ENCODE peak calls at places on chromosomes 1 and 21, in ten cellular contexts. J is uterus, H is RWPE1, V is heart right ventricle, F is PC-3, E is bronchial epithelial cell, T is epithelial cell of esophagus, X is activated B cell treated with CpG ODN at 0.5 μM for 24 hours, I is adrenal gland, U is A549. D is an unnamed sample.

GRCh38 chr1:42340093-42340492 is 5.1 kb upstream of the FOXJ3 start:
- DNase-seq in J (no peak), H (peak), V (no peak), F (peak), E (peak), T (peak), X (no peak), I (no peak), U (peak), D (no peak)

GRCh38 chr1:209839875-209840491 is 12.2 kb downstream of the UTP25 start:
- DNase-seq in J (no peak), H (peak), V (no peak), F (peak), E (peak), T (peak), X (no peak), I (peak), U (peak), D (no peak)

GRCh38 chr1:66520655-66521054 is 13.3 kb upstream of the SGIP1 start:
- DNase-seq in J (no peak), H (no peak), V (no peak), F (no peak), E (no peak), T (no peak), X (no peak), I (no peak), U (no peak), D (no peak)

GRCh38 chr1:231679109-231679508 is 52.5 kb downstream of the DISC1 start:
- DNase-seq in J (no peak), H (no peak), V (no peak), F (no peak), E (peak), T (no peak), X (no peak), I (no peak), U (no peak), D (no peak)

GRCh38 chr21:14541840-14542495 is 4.1 kb downstream of the SAMSN1 start:
- DNase-seq in J (no peak), H (no peak), V (no peak), F (no peak), E (no peak), T (no peak), X (no peak), I (no peak), U (no peak), D (no peak)

GRCh38 chr21:41170442-41170841 is 2.5 kb downstream of the BACE2 start:
- DNase-seq in J (peak), H (peak), V (peak), F (peak), E (peak), T (peak), X (no peak), I (no peak), U (peak), D (no peak)

GRCh38 chr21:45532826-45533730 is 9.2 kb downstream of the SLC19A1 start:
- DNase-seq in J (no peak), H (no peak), V (no peak), F (no peak), E (no peak), T (no peak), X (no peak), I (peak), U (no peak), D (no peak)

GRCh38 chr1:43979528-43980254 is 681 bp downstream of the B4GALT2 start:
- DNase-seq in J (peak), H (peak), V (peak), F (peak), E (peak), T (peak), X (no peak), I (peak), U (no peak), D (no peak)

GRCh38 chr1:1419363-1419811 is 1.7 kb downstream of the ANKRD65 start:
- DNase-seq in J (no peak), H (no peak), V (no peak), F (no peak), E (no peak), T (no peak), X (no peak), I (no peak), U (no peak), D (no peak)

GRCh38 chr1:63135174-63135512 is 187.2 kb upstream of the FOXD3 start:
- DNase-seq in J (no peak), H (no peak), V (no peak), F (no peak), E (no peak), T (no peak), X (no peak), I (no peak), U (no peak), D (no peak)

GRCh38 chr1:8422439-8423133 is 104.7 kb downstream of the SLC45A1 start:
- DNase-seq in J (peak), H (peak), V (peak), F (peak), E (peak), T (no peak), X (no peak), I (peak), U (no peak), D (no peak)

GRCh38 chr1:64396817-64397216 is 73.1 kb upstream of the CACHD1 start:
- DNase-seq in J (no peak), H (no peak), V (no peak), F (no peak), E (no peak), T (peak), X (no peak), I (no peak), U (no peak), D (no peak)

GRCh38 chr1:224340711-224341384 is 10.9 kb upstream of the NVL start:
- DNase-seq in J (no peak), H (no peak), V (peak), F (peak), E (peak), T (peak), X (no peak), I (no peak), U (no peak), D (peak)

GRCh38 chr1:242454262-242455051 is 70.0 kb downstream of the PLD5 start:
- DNase-seq in J (no peak), H (peak), V (no peak), F (peak), E (peak), T (peak), X (no peak), I (no peak), U (peak), D (no peak)

GRCh38 chr1:25031601-25031965 is 101.5 kb upstream of the RUNX3 start:
- DNase-seq in J (no peak), H (no peak), V (no peak), F (no peak), E (no peak), T (no peak), X (peak), I (no peak), U (no peak), D (no peak)

GRCh38 chr1:42736152-42736551 is 3.9 kb downstream of the CLDN19 start:
- DNase-seq in J (no peak), H (peak), V (no peak), F (peak), E (peak), T (peak), X (no peak), I (no peak), U (peak), D (no peak)

GRCh38 chr1:245915851-245916250 is 591.2 kb downstream of the SMYD3 start:
- DNase-seq in J (no peak), H (no peak), V (no peak), F (no peak), E (no peak), T (no peak), X (no peak), I (no peak), U (no peak), D (no peak)

GRCh38 chr1:48617227-48617626 is 145.2 kb upstream of the SPATA6 start:
- DNase-seq in J (no peak), H (no peak), V (no peak), F (no peak), E (peak), T (no peak), X (no peak), I (no peak), U (no peak), D (no peak)

GRCh38 chr1:154571964-154572288 is 4.3 kb downstream of the CHRNB2 start:
- DNase-seq in J (no peak), H (no peak), V (no peak), F (no peak), E (no peak), T (no peak), X (no peak), I (no peak), U (no peak), D (no peak)

GRCh38 chr1:18866314-18866713 is 6.9 kb upstream of the TAS1R2 start:
- DNase-seq in J (no peak), H (no peak), V (no peak), F (no peak), E (no peak), T (no peak), X (no peak), I (no peak), U (no peak), D (no peak)

DNA sequence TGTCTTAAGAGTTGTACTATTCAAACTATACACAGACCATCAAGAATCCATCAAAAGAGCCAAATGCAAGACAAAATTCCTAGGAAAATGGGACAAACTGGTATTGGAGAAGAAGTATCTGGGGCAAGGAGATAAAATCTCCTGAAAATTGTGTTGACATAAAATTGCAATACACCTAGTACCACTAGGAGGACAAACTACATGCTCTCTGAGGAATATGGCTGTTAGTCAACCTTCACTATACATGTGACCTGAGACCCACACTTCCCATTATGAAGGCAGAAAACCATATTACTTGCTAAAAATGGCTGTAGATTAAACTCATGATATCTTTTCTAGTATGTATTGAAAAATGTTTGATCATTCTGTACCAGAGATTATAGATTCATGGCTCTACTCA is 30.0 kb downstream of the IRF2BP2 start:
- DNase-seq in J (no peak), H (peak), V (no peak), F (peak), E (peak), T (peak), X (no peak), I (no peak), U (peak), D (no peak)
- TF ChIP-seq CTCF in J (no peak), H (no peak), V (no peak), F (peak), E (peak), T (peak), X (no peak), I (peak), U (peak), D (peak)

DNA sequence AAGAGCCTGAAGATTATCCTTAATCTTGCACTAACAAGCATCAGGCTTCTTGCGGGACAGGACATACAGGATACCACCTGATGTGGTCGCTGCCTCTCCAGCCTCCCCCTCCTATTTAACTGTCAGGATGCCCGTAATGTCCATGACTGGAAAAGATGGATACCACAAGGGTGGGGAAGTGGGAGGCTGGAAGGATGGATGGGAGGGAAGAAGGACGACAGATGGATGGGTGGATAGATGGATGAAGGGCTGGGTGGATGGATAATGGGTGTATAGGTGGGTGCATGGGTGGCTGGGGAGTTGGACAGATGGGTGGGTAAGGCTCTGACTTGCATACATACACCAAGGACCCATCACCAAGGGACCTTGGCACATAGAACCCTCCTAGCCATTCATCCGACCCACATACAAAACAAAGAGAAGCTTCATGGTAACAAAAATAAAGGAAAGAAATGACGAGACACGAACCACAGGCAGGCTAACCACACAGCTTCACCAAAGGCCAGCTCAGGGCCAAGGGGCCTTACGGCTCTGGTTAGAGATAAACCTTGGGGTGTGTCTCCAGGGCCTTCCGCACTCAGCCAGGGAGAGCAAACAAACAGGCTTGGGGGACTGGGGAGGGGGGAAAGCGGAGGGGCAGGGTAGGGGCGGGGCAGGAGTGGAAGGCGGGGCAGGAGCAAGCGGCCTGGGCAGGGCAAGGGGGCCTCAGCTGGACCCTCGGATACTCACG is 50.5 kb downstream of the HSPG2 start:
- DNase-seq in J (no peak), H (no peak), V (no peak), F (no peak), E (no peak), T (no peak), X (no peak), I (no peak), U (no peak), D (no peak)
- TF ChIP-seq CTCF in J (no peak), H (no peak), V (no peak), F (no peak), E (no peak), T (no peak), X (no peak), I (no peak), U (no peak), D (no peak)

DNA sequence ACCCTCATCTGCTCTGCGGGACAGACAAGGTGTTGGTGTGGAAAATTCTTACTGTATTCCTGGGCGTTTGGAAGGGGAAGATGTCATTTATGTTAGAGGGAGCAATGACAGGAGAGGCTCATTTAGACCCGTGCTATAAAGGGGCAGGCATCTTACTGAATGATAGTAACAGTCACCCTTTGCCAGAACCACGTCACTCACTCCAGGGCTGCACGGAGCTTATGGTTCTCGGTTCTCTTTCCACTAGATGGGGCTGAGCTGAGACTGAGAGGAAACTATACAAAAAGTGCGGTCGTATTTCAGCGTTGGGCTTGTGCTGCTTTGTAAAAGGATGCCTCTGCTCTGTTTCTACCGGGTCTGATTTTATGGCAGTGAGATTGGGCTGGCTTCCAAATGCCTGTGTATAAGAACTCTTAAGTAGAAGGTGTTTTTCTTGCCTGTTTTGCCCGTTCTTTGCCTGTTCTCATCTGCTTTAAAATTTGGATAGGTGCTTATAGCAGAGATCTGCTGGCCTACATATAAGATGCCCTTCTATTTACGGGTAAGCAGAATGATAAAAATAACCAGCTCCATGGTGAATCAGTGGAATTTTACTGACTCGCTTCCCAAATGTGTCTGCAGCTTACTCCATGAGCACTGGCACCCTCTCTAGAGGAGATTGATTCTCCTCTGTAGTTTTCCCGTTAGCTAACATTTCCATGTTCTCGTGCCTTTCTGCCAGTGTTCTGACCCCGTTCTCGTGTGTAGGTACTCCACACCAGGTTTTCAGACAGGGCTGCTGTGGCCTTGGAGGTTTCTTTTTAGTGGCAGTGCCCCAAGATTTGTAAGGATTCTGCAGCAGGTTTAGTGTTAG is 55.9 kb downstream of the MRPS6 start:
- DNase-seq in J (peak), H (peak), V (peak), F (peak), E (peak), T (peak), X (no peak), I (peak), U (no peak), D (no peak)
- TF ChIP-seq CTCF in J (peak), H (peak), V (peak), F (peak), E (peak), T (peak), X (no peak), I (peak), U (no peak), D (no peak)

GRCh38 chr1:110337704-110338199 is 1.4 kb upstream of the RBM15 start:
- DNase-seq in J (peak), H (peak), V (peak), F (no peak), E (no peak), T (peak), X (peak), I (peak), U (peak), D (no peak)
- TF ChIP-seq CTCF in J (no peak), H (no peak), V (no peak), F (no peak), E (no peak), T (no peak), X (no peak), I (no peak), U (no peak), D (no peak)

DNA sequence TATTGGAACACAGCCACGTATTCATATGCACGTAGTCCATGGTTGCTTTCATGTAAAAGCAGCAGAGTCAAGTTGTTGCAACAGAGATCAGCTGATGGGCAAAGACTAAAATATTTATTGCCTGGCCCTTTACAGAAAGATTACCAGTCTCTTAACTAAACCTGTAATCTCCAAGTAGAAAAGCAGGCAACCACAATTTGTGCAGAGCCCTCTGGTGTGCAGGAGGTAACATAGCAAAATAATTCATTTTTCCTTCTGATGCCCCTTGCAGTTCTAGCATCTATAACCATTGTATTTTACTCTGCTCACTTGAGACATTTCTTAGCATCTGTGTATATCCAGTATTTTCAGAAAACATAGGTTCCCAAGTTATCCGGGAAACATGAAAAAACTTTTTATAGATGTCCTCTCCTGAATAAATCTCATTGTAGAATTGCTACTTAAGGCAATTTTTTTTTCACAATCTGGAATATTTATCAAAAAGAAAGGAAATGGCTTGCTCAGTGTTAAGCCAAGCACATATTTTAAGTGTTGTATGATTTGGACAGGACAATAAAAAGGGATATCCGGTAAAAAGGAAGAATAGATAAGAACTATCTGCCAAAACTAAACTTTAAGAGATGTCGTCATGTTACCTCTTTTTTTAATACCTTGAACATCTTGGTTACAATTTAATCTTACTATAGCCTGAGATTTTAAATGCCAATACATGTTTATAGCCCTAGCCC is 430.7 kb downstream of the PLPP3 start:
- DNase-seq in J (no peak), H (no peak), V (no peak), F (no peak), E (no peak), T (no peak), X (no peak), I (no peak), U (no peak), D (no peak)
- TF ChIP-seq CTCF in J (peak), H (no peak), V (peak), F (peak), E (no peak), T (no peak), X (no peak), I (peak), U (no peak), D (no peak)

GRCh38 chr1:119116725-119117124 is 23.7 kb downstream of the WARS2 start:
- DNase-seq in J (no peak), H (no peak), V (no peak), F (no peak), E (no peak), T (no peak), X (no peak), I (no peak), U (no peak), D (no peak)

GRCh38 chr1:119108993-119109392 is 31.5 kb downstream of the WARS2 start:
- DNase-seq in J (no peak), H (no peak), V (no peak), F (no peak), E (no peak), T (no peak), X (no peak), I (no peak), U (no peak), D (no peak)

GRCh38 chr1:119115301-119115700 is 25.2 kb downstream of the WARS2 start:
- DNase-seq in J (no peak), H (no peak), V (no peak), F (no peak), E (no peak), T (no peak), X (no peak), I (no peak), U (no peak), D (no peak)

GRCh38 chr1:119112791-119113190 is 27.7 kb downstream of the WARS2 start:
- DNase-seq in J (no peak), H (no peak), V (no peak), F (peak), E (peak), T (no peak), X (no peak), I (no peak), U (no peak), D (no peak)

DNA sequence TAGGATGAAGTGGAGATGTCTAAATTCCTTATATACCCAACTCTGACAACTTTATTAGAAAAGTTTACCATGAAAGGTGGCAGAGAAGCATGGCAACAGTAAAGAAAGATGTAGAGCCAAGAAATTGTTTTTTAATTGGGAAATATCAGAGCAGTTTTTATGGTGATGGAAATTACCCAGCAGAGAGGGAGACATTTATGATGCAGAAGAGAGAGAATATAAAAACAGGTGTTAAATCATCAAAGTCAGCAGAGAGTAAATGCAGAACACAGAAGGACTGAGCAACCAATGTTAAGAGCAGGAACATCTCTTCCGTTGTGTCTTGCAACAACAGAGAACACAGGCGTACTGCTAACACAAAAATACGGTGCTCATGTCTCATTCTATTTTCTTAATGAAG is 28.2 kb downstream of the WARS2 start:
- DNase-seq in J (no peak), H (no peak), V (no peak), F (no peak), E (no peak), T (no peak), X (no peak), I (no peak), U (no peak), D (no peak)
- TF ChIP-seq CTCF in J (no peak), H (no peak), V (no peak), F (no peak), E (no peak), T (no peak), X (no peak), I (no peak), U (no peak), D (no peak)

GRCh38 chr1:50684185-50684584 is 260.9 kb upstream of the DMRTA2 start:
- DNase-seq in J (no peak), H (no peak), V (no peak), F (no peak), E (no peak), T (no peak), X (no peak), I (no peak), U (no peak), D (no peak)
- TF ChIP-seq CTCF in J (no peak), H (no peak), V (no peak), F (peak), E (no peak), T (peak), X (no peak), I (no peak), U (no peak), D (no peak)

DNA sequence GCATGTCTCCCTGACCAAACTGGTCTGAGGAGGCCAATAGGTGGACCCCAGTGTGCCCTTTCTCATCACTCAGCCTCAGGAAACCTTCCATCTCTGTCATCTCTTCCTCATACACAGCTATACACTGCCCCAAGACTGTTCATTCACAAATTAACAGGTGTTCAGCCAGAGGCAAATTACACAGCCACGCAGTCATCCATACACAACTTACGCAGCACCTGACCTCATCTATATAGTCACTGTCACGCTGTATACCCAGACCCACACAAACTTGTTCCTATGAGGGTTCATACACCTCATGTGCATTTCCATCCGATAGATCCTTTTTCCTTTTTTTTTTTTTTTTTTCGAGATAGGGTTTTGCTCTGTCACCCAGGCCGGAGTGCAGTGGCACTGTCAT is 12.4 kb downstream of the DLGAP3 start:
- DNase-seq in J (no peak), H (no peak), V (no peak), F (no peak), E (no peak), T (no peak), X (no peak), I (no peak), U (no peak), D (no peak)
- TF ChIP-seq CTCF in J (no peak), H (no peak), V (no peak), F (no peak), E (no peak), T (no peak), X (no peak), I (no peak), U (no peak), D (no peak)

D was measured in mesothelial cell of epicardium.